ENCODE peak calls at places on chromosomes 2 and 18, in eight cellular contexts. N, L, Q, W, C, H, G and I are unnamed samples.

GRCh38 chr2:111698743-111699554 is 185.0 kb downstream of the ANAPC1 start:
- DNase-seq in N (peak; percentile 95), L (peak; percentile 89), Q (peak; percentile 26), W (peak; percentile 98), C (no peak), H (peak; percentile 78), G (no peak), I (peak; percentile 70)

GRCh38 chr2:7083580-7084509 is 166.6 kb downstream of the RNF144A start:
- DNase-seq in N (no peak), L (no peak), Q (no peak), W (peak; percentile 53), C (no peak), H (no peak), G (no peak), I (no peak)

GRCh38 chr18:3593381-3593903 is 143.5 kb downstream of the TGIF1 start:
- DNase-seq in N (no peak), L (peak; percentile 61), Q (no peak), W (peak; percentile 81), C (no peak), H (no peak), G (no peak), I (no peak)

GRCh38 chr2:215843579-215843978 is 169.8 kb downstream of the MREG start:
- DNase-seq in N (no peak), L (peak; percentile 59), Q (peak; percentile 15), W (peak; percentile 57), C (no peak), H (no peak), G (no peak), I (no peak)

GRCh38 chr2:68319397-68320117 is at the start of gene CNRIP1:
- DNase-seq in N (peak; percentile 18), L (peak; percentile 84), Q (peak; percentile 54), W (peak; percentile 89), C (peak; percentile 57), H (peak; percentile 71), G (peak; percentile 91), I (peak; percentile 27)

GRCh38 chr2:14257801-14258507 is 374.6 kb upstream of the LRATD1 start:
- DNase-seq in N (no peak), L (no peak), Q (no peak), W (no peak), C (no peak), H (no peak), G (no peak), I (no peak)

GRCh38 chr2:68839260-68839833 is 31.9 kb downstream of the BMP10 start:
- DNase-seq in N (peak; percentile 27), L (no peak), Q (no peak), W (peak; percentile 40), C (no peak), H (no peak), G (no peak), I (no peak)

GRCh38 chr2:218393750-218394290 is 5.8 kb upstream of the CTDSP1 start:
- DNase-seq in N (no peak), L (peak; percentile 63), Q (no peak), W (no peak), C (no peak), H (peak; percentile 37), G (no peak), I (no peak)

GRCh38 chr2:108926561-108927380 is 62.2 kb downstream of the EDAR start:
- DNase-seq in N (no peak), L (no peak), Q (no peak), W (no peak), C (no peak), H (no peak), G (no peak), I (no peak)

GRCh38 chr18:3830604-3831003 is 380.6 kb downstream of the TGIF1 start:
- DNase-seq in N (no peak), L (no peak), Q (no peak), W (no peak), C (no peak), H (no peak), G (no peak), I (no peak)

GRCh38 chr2:136128905-136129304 is 11.0 kb upstream of the CXCR4 start:
- DNase-seq in N (no peak), L (no peak), Q (no peak), W (no peak), C (no peak), H (no peak), G (no peak), I (no peak)
- H3K27ac ChIP-seq in N (no peak overlapping the region), L (no peak overlapping the region), Q (no peak overlapping the region), W (no peak overlapping the region), C (no peak overlapping the region), H (no peak overlapping the region), G (peak overlapping the region; percentile 49), I (peak overlapping the region; percentile 62)

GRCh38 chr2:42964444-42965081 is 172.2 kb upstream of the HAAO start:
- DNase-seq in N (no peak), L (peak; percentile 95), Q (no peak), W (peak; percentile 97), C (no peak), H (peak; percentile 47), G (no peak), I (no peak)
- H3K27ac ChIP-seq in N (no peak overlapping the region), L (peak overlapping the region; percentile 46), Q (no peak overlapping the region), W (no peak overlapping the region), C (no peak overlapping the region), H (no peak overlapping the region), G (peak overlapping the region; percentile 44), I (no peak overlapping the region)

GRCh38 chr2:43160778-43161177 is 65.6 kb downstream of the ZFP36L2 start:
- DNase-seq in N (no peak), L (no peak), Q (no peak), W (no peak), C (no peak), H (no peak), G (no peak), I (peak; percentile 38)

GRCh38 chr2:43159797-43160196 is 66.6 kb downstream of the ZFP36L2 start:
- DNase-seq in N (no peak), L (no peak), Q (no peak), W (no peak), C (no peak), H (no peak), G (no peak), I (no peak)

GRCh38 chr2:43155842-43156511 is 70.4 kb downstream of the ZFP36L2 start:
- DNase-seq in N (no peak), L (no peak), Q (no peak), W (no peak), C (no peak), H (peak; percentile 84), G (no peak), I (no peak)

GRCh38 chr2:43157506-43158232 is 68.7 kb downstream of the ZFP36L2 start:
- DNase-seq in N (no peak), L (no peak), Q (no peak), W (no peak), C (no peak), H (no peak), G (peak; percentile 73), I (no peak)

GRCh38 chr2:43158259-43158880 is 68.0 kb downstream of the ZFP36L2 start:
- DNase-seq in N (peak; percentile 79), L (peak; percentile 90), Q (peak; percentile 40), W (peak; percentile 86), C (no peak), H (peak; percentile 86), G (no peak), I (peak; percentile 87)
- H3K27ac ChIP-seq in N (peak overlapping the region; percentile 95), L (peak overlapping the region; percentile 95), Q (peak overlapping the region; percentile 63), W (peak overlapping the region; percentile 64), C (peak overlapping the region; percentile 67), H (peak overlapping the region; percentile 90), G (peak overlapping the region; percentile 88), I (peak overlapping the region; percentile 88)

GRCh38 chr18:48667276-48668254 is 128.7 kb downstream of the CTIF start:
- DNase-seq in N (no peak), L (no peak), Q (no peak), W (no peak), C (no peak), H (no peak), G (no peak), I (no peak)

GRCh38 chr18:48666613-48667012 is 127.8 kb downstream of the CTIF start:
- DNase-seq in N (no peak), L (no peak), Q (no peak), W (no peak), C (no peak), H (no peak), G (no peak), I (no peak)

GRCh38 chr18:48669180-48669675 is 130.4 kb downstream of the CTIF start:
- DNase-seq in N (no peak), L (no peak), Q (no peak), W (no peak), C (no peak), H (no peak), G (no peak), I (no peak)

GRCh38 chr18:48669991-48670750 is 131.3 kb downstream of the CTIF start:
- DNase-seq in N (no peak), L (no peak), Q (no peak), W (no peak), C (no peak), H (no peak), G (no peak), I (no peak)

DNA sequence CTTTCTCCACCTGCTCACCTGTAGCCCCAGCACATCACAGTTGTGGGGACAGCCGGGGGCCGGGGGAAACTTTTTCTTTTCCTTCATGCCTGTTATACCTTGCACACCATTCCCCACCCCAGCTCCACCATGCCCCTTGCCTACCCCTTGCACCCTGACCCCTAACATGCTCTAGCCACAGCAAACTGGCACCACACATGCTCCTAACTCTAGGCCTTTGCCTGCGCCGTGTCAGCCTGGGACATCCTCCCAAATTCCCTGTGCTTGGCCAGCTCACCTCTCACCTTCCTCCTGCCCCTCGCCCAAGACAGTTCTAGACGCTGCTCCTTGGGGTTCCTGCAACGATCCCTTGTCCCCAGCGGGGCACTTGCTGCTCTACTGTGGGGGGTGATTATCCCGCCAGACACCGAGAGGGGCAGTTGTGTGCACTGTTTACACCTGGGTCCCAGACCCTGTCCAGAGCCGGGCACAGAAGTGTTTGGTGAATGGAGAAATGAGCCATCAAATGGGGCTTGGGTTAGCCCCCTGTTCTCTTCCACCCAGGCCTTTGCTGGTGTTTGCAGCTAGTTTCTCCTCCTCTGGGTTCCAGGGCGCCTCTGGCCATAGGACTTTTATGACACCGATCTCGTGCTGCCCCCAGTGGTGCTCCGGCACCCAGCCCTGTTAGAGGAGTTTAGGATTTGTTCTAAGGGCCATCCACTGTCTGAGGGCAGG is 129.8 kb downstream of the CTIF start:
- DNase-seq in N (no peak), L (no peak), Q (no peak), W (no peak), C (no peak), H (no peak), G (no peak), I (no peak)
- H3K27ac ChIP-seq in N (no peak overlapping the region), L (no peak overlapping the region), Q (no peak overlapping the region), W (no peak overlapping the region), C (no peak overlapping the region), H (no peak overlapping the region), G (no peak overlapping the region), I (no peak overlapping the region)

GRCh38 chr2:168357799-168358504 is 98.1 kb upstream of the CERS6 start:
- DNase-seq in N (no peak), L (no peak), Q (no peak), W (no peak), C (no peak), H (no peak), G (no peak), I (no peak)

GRCh38 chr2:168363382-168364092 is 92.5 kb upstream of the CERS6 start:
- DNase-seq in N (no peak), L (no peak), Q (no peak), W (no peak), C (no peak), H (no peak), G (no peak), I (no peak)

GRCh38 chr2:168355779-168356178 is 100.3 kb upstream of the CERS6 start:
- DNase-seq in N (no peak), L (no peak), Q (no peak), W (no peak), C (no peak), H (no peak), G (no peak), I (no peak)

GRCh38 chr2:168355110-168355509 is 101.0 kb upstream of the CERS6 start:
- DNase-seq in N (no peak), L (no peak), Q (no peak), W (no peak), C (no peak), H (no peak), G (no peak), I (no peak)

GRCh38 chr2:168359082-168359481 is 97.0 kb upstream of the CERS6 start:
- DNase-seq in N (no peak), L (no peak), Q (no peak), W (no peak), C (no peak), H (no peak), G (no peak), I (no peak)
- H3K27ac ChIP-seq in N (no peak overlapping the region), L (no peak overlapping the region), Q (no peak overlapping the region), W (no peak overlapping the region), C (no peak overlapping the region), H (no peak overlapping the region), G (no peak overlapping the region), I (no peak overlapping the region)